ENCODE peak calls at places on chromosomes 1 and 21, in five cellular contexts. P, M, H, N and E are unnamed samples.

GRCh38 chr1:43732132-43732531 is 24.8 kb downstream of the ST3GAL3 start:
- DNase-seq in P (no peak), M (no peak), H (no peak), N (no peak), E (no peak)

GRCh38 chr1:234933475-234933874 is 195.2 kb downstream of the TOMM20 start:
- DNase-seq in P (peak), M (no peak), H (no peak), N (no peak), E (no peak)

GRCh38 chr1:181172082-181172481 is 83.6 kb downstream of the IER5 start:
- DNase-seq in P (no peak), M (no peak), H (no peak), N (no peak), E (no peak)

GRCh38 chr1:244651956-244652698 is 799 bp upstream of the DESI2 start:
- DNase-seq in P (no peak), M (no peak), H (peak), N (no peak), E (no peak)

GRCh38 chr1:87325982-87326738 is 2.5 kb upstream of the LMO4 start:
- DNase-seq in P (no peak), M (no peak), H (no peak), N (peak), E (no peak)

GRCh38 chr21:41726970-41727783 is 39.7 kb downstream of the RIPK4 start:
- DNase-seq in P (no peak), M (no peak), H (peak), N (no peak), E (no peak)

GRCh38 chr1:245716561-245716960 is 561.8 kb downstream of the KIF26B start:
- DNase-seq in P (no peak), M (no peak), H (no peak), N (no peak), E (no peak)

GRCh38 chr1:183794084-183794483 is 10.8 kb upstream of the RGL1 start:
- DNase-seq in P (no peak), M (no peak), H (no peak), N (no peak), E (no peak)

GRCh38 chr1:170620164-170620563 is 43.8 kb upstream of the PRRX1 start:
- DNase-seq in P (no peak), M (no peak), H (no peak), N (no peak), E (no peak)

GRCh38 chr1:39901486-39902120 is at the start of gene MYCL:
- DNase-seq in P (peak), M (peak), H (peak), N (no peak), E (no peak)

GRCh38 chr1:2911391-2912178 is 109.7 kb upstream of the ACTRT2 start:
- DNase-seq in P (no peak), M (no peak), H (no peak), N (no peak), E (no peak)

GRCh38 chr1:21939650-21940374 is 2.7 kb upstream of the HSPG2 start:
- DNase-seq in P (peak), M (no peak), H (peak), N (no peak), E (peak)

GRCh38 chr1:66292944-66293343 is 241.0 kb upstream of the SGIP1 start:
- DNase-seq in P (no peak), M (no peak), H (peak), N (no peak), E (peak)

GRCh38 chr21:40950970-40951369 is 104.0 kb upstream of the DSCAM start:
- DNase-seq in P (no peak), M (no peak), H (no peak), N (no peak), E (no peak)

GRCh38 chr1:220430059-220430458 is 97.9 kb upstream of the MARK1 start:
- DNase-seq in P (no peak), M (no peak), H (no peak), N (no peak), E (no peak)

GRCh38 chr1:213075725-213076124 is 24.7 kb downstream of the RPS6KC1 start:
- DNase-seq in P (no peak), M (no peak), H (no peak), N (no peak), E (no peak)

GRCh38 chr1:235326719-235327558 is 1.0 kb downstream of the ARID4B start:
- DNase-seq in P (peak), M (peak), H (no peak), N (peak), E (no peak)

GRCh38 chr1:230011333-230012092 is 55.5 kb upstream of the GALNT2 start:
- DNase-seq in P (no peak), M (no peak), H (no peak), N (no peak), E (no peak)